ENCODE peak calls at places on chromosomes 11 and 22, in five cellular contexts. T is amygdala; Y is stimulated activated CD4-positive, alpha-beta T cell treated with anti-CD3 and anti-CD28 coated beads, TNF-alpha, amount 100 ng/mL, for 4 hours; Q is HFF-Myc; D is midbrain. L is an unnamed sample.

GRCh38 chr22:47166446-47167016 is 404.1 kb downstream of the TBC1D22A start:
- DNase-seq in T (no peak), Y (no peak), Q (no peak), D (no peak), L (peak)

GRCh38 chr22:49569286-49570031 is 258.2 kb downstream of the BRD1 start:
- DNase-seq in T (no peak), Y (no peak), Q (no peak), D (no peak), L (no peak)

GRCh38 chr11:6251120-6251733 is 8.4 kb upstream of the CCKBR start:
- DNase-seq in T (no peak), Y (peak), Q (peak), D (peak), L (peak)

GRCh38 chr11:83612891-83613766 is 327.0 kb upstream of the CCDC90B start:
- DNase-seq in T (no peak), Y (no peak), Q (no peak), D (no peak), L (peak)

GRCh38 chr11:61969391-61969758 is 1.9 kb upstream of the FTH1 start:
- DNase-seq in T (no peak), Y (no peak), Q (no peak), D (no peak), L (no peak)

GRCh38 chr11:71505001-71505400 is 22.1 kb upstream of the KRTAP5-7 start:
- DNase-seq in T (no peak), Y (no peak), Q (no peak), D (no peak), L (no peak)

GRCh38 chr11:86773878-86774277 is 26.5 kb upstream of the PRSS23 start:
- DNase-seq in T (no peak), Y (no peak), Q (no peak), D (no peak), L (no peak)

GRCh38 chr11:128940156-128940555 is 2.5 kb downstream of the TP53AIP1 start:
- DNase-seq in T (no peak), Y (no peak), Q (no peak), D (no peak), L (no peak)

GRCh38 chr11:123316003-123316402 is 114.1 kb upstream of the GRAMD1B start:
- DNase-seq in T (no peak), Y (no peak), Q (no peak), D (no peak), L (no peak)

GRCh38 chr11:57311109-57311936 is 13.4 kb downstream of the TNKS1BP1 start:
- DNase-seq in T (peak), Y (peak), Q (peak), D (peak), L (peak)

GRCh38 chr11:16795146-16795545 is 56.7 kb downstream of the C11orf58 start:
- DNase-seq in T (no peak), Y (no peak), Q (no peak), D (no peak), L (no peak)

GRCh38 chr22:31915499-31916065 is 28.8 kb upstream of the YWHAH start:
- DNase-seq in T (no peak), Y (no peak), Q (no peak), D (no peak), L (no peak)

GRCh38 chr22:36383110-36383581 is 4.6 kb downstream of the MYH9 start:
- DNase-seq in T (no peak), Y (no peak), Q (peak), D (no peak), L (peak)

GRCh38 chr11:76279038-76279437 is 72.7 kb upstream of the WNT11 start:
- DNase-seq in T (no peak), Y (no peak), Q (no peak), D (no peak), L (no peak)

GRCh38 chr11:61068581-61068980 is 33.7 kb upstream of the CD5 start:
- DNase-seq in T (no peak), Y (no peak), Q (no peak), D (no peak), L (no peak)

GRCh38 chr11:59556115-59556882 is 45.0 kb downstream of the OR4D9 start:
- DNase-seq in T (peak), Y (peak), Q (peak), D (peak), L (peak)

GRCh38 chr11:92980291-92980690 is 10.8 kb downstream of the MTNR1B start:
- DNase-seq in T (no peak), Y (no peak), Q (no peak), D (no peak), L (no peak)

GRCh38 chr11:16987205-16987568 is 27.0 kb downstream of the PLEKHA7 start:
- DNase-seq in T (no peak), Y (no peak), Q (no peak), D (no peak), L (no peak)

GRCh38 chr11:66877585-66877984 is 20.7 kb downstream of the LRFN4 start:
- DNase-seq in T (no peak), Y (no peak), Q (no peak), D (no peak), L (no peak)

GRCh38 chr11:121961228-121961860 is 154.7 kb downstream of the BLID start:
- DNase-seq in T (no peak), Y (no peak), Q (no peak), D (no peak), L (no peak)

GRCh38 chr22:26553056-26553752 is 36.7 kb downstream of the TPST2 start:
- DNase-seq in T (no peak), Y (no peak), Q (peak), D (no peak), L (no peak)

GRCh38 chr22:31621507-31622160 is 40.4 kb downstream of the PISD start:
- DNase-seq in T (no peak), Y (no peak), Q (no peak), D (no peak), L (no peak)

GRCh38 chr11:48024635-48025071 is 44.3 kb downstream of the PTPRJ start:
- DNase-seq in T (no peak), Y (no peak), Q (no peak), D (no peak), L (peak)

GRCh38 chr22:25199726-25200520 is at the start of gene CRYBB3:
- DNase-seq in T (no peak), Y (no peak), Q (no peak), D (no peak), L (no peak)

GRCh38 chr11:8814209-8814922 is 96.6 kb upstream of the AKIP1 start:
- DNase-seq in T (no peak), Y (no peak), Q (no peak), D (no peak), L (no peak)

GRCh38 chr22:49928571-49929552 is 10.4 kb downstream of the CRELD2 start:
- DNase-seq in T (no peak), Y (no peak), Q (no peak), D (no peak), L (no peak)

GRCh38 chr22:50578776-50579310 is 616 bp upstream of the CPT1B start:
- DNase-seq in T (no peak), Y (no peak), Q (no peak), D (peak), L (no peak)

GRCh38 chr11:119204066-119204465 is 2.1 kb upstream of the CBL start:
- DNase-seq in T (no peak), Y (no peak), Q (no peak), D (no peak), L (no peak)

GRCh38 chr11:64366751-64367150 is 7.8 kb downstream of the RPS6KA4 start:
- DNase-seq in T (no peak), Y (no peak), Q (no peak), D (no peak), L (no peak)

GRCh38 chr22:26860233-26860765 is 202.9 kb downstream of the MIAT start:
- DNase-seq in T (no peak), Y (no peak), Q (no peak), D (no peak), L (no peak)

GRCh38 chr11:19561011-19561410 is 151.6 kb upstream of the NAV2 start:
- DNase-seq in T (no peak), Y (no peak), Q (no peak), D (no peak), L (no peak)

GRCh38 chr22:44535362-44536095 is 37.5 kb upstream of the RTL6 start:
- DNase-seq in T (no peak), Y (no peak), Q (no peak), D (no peak), L (no peak)

GRCh38 chr22:19691721-19692341 is 22.5 kb upstream of the SEPTIN5 start:
- DNase-seq in T (no peak), Y (no peak), Q (no peak), D (no peak), L (no peak)

GRCh38 chr11:16860632-16861031 is 122.2 kb downstream of the C11orf58 start:
- DNase-seq in T (no peak), Y (no peak), Q (no peak), D (no peak), L (peak)

GRCh38 chr11:1006762-1007161 is 29.8 kb downstream of the MUC6 start:
- DNase-seq in T (no peak), Y (no peak), Q (no peak), D (no peak), L (peak)

GRCh38 chr11:36109850-36110606 is 166.2 kb downstream of the LDLRAD3 start:
- DNase-seq in T (no peak), Y (no peak), Q (no peak), D (no peak), L (peak)

L was measured in G401.